ENCODE peak calls at places on chromosomes 6 and 20, in four cellular contexts. V is CD8-positive, alpha-beta T cell; K is kidney; Y is PC-3. P is an unnamed sample.

GRCh38 chr6:14720411-14721102 is 525.3 kb upstream of the JARID2 start:
- DNase-seq in Y (no peak), K (no peak), V (no peak), P (no peak)

GRCh38 chr6:159935633-159936032 is 33.2 kb upstream of the IGF2R start:
- DNase-seq in Y (peak), K (no peak), V (no peak), P (no peak)

GRCh38 chr20:9974324-9974723 is 60.5 kb upstream of the ANKEF1 start:
- DNase-seq in K (no peak), Y (peak), V (no peak), P (no peak)

GRCh38 chr6:112338310-112338709 is 8.8 kb upstream of the RFPL4B start:
- DNase-seq in K (no peak), V (no peak), Y (no peak), P (no peak)

GRCh38 chr6:92469429-92469828 is 949.9 kb downstream of the EPHA7 start:
- DNase-seq in Y (no peak), K (no peak), V (no peak), P (no peak)

GRCh38 chr6:78829407-78829806 is 37.9 kb upstream of the IRAK1BP1 start:
- DNase-seq in V (no peak), Y (no peak), K (no peak), P (no peak)

GRCh38 chr6:13485923-13486557 is 1.4 kb downstream of the GFOD1 start:
- DNase-seq in V (no peak), Y (peak), K (no peak), P (no peak)

GRCh38 chr6:160050022-160050421 is 71.6 kb upstream of the SLC22A1 start:
- DNase-seq in K (no peak), V (no peak), Y (no peak), P (no peak)

GRCh38 chr6:118892248-118893094 is 1.5 kb upstream of the ASF1A start:
- DNase-seq in K (no peak), Y (peak), V (no peak), P (no peak)

GRCh38 chr6:43432009-43432945 is 4.9 kb downstream of the ABCC10 start:
- DNase-seq in V (no peak), K (no peak), Y (no peak), P (no peak)

GRCh38 chr6:43181942-43182860 is at the start of gene CUL9:
- DNase-seq in Y (peak), V (peak), K (peak), P (no peak)

GRCh38 chr6:10481101-10481500 is 40.0 kb upstream of the GCNT2 start:
- DNase-seq in V (no peak), K (no peak), Y (peak), P (no peak)

GRCh38 chr6:92122746-92123145 is 1296.6 kb downstream of the EPHA7 start:
- DNase-seq in K (no peak), Y (peak), V (no peak), P (no peak)

GRCh38 chr6:154829970-154830369 is 96.8 kb downstream of the SCAF8 start:
- DNase-seq in V (no peak), K (no peak), Y (no peak), P (no peak)

GRCh38 chr20:51249215-51249614 is 226.3 kb upstream of the KCNG1 start:
- DNase-seq in K (no peak), Y (no peak), V (no peak), P (no peak)

GRCh38 chr6:154276810-154277577 is 79.6 kb downstream of the IPCEF1 start:
- DNase-seq in V (no peak), Y (peak), K (no peak), P (no peak)

GRCh38 chr6:44664716-44665115 is 277.2 kb downstream of the CDC5L start:
- DNase-seq in Y (no peak), V (no peak), K (no peak), P (no peak)

GRCh38 chr6:89895273-89895874 is 1.1 kb downstream of the GJA10 start:
- DNase-seq in Y (peak), V (no peak), K (no peak), P (peak)

GRCh38 chr6:44636576-44637248 is 249.2 kb downstream of the CDC5L start:
- DNase-seq in K (no peak), Y (no peak), V (no peak), P (no peak)

GRCh38 chr6:101150226-101150625 is 243.3 kb upstream of the GRIK2 start:
- DNase-seq in Y (no peak), V (no peak), K (no peak), P (no peak)

GRCh38 chr6:149852180-149852579 is 12.0 kb downstream of the LRP11 start:
- DNase-seq in K (no peak), V (no peak), Y (peak), P (no peak)

GRCh38 chr6:133341607-133342158 is 100.5 kb downstream of the EYA4 start:
- DNase-seq in Y (peak), K (no peak), V (no peak), P (no peak)

GRCh38 chr20:25574411-25574810 is 10.9 kb downstream of the NINL start:
- DNase-seq in Y (peak), K (no peak), V (no peak), P (no peak)

GRCh38 chr20:24823176-24823575 is 125.9 kb upstream of the CST7 start:
- DNase-seq in K (no peak), Y (no peak), V (no peak), P (no peak)

GRCh38 chr20:46699651-46700359 is 9.6 kb upstream of the SLC2A10 start:
- DNase-seq in K (no peak), Y (peak), V (no peak), P (no peak)

GRCh38 chr6:34170341-34170740 is 24.5 kb upstream of the GRM4 start:
- DNase-seq in K (peak), V (no peak), Y (no peak), P (no peak)

GRCh38 chr6:131348572-131348971 is 213.3 kb downstream of the AKAP7 start:
- DNase-seq in V (no peak), K (no peak), Y (no peak), P (peak)

GRCh38 chr6:90072961-90073464 is 178.7 kb downstream of the GJA10 start:
- DNase-seq in K (no peak), V (no peak), Y (no peak), P (no peak)

GRCh38 chr6:113364781-113365545 is 492.2 kb upstream of the MARCKS start:
- DNase-seq in K (no peak), Y (peak), V (no peak), P (no peak)

GRCh38 chr6:105320766-105321165 is 82.1 kb downstream of the PREP start:
- DNase-seq in V (no peak), Y (no peak), K (no peak), P (no peak)

GRCh38 chr20:50996901-50997830 is 25.7 kb downstream of the KCNG1 start:
- DNase-seq in V (no peak), K (no peak), Y (peak), P (no peak)

GRCh38 chr6:158290659-158291058 is 21.6 kb upstream of the TULP4 start:
- DNase-seq in Y (no peak), K (no peak), V (peak), P (no peak)

GRCh38 chr6:6434151-6434550 is 113.7 kb upstream of the F13A1 start:
- DNase-seq in Y (no peak), V (no peak), K (no peak), P (no peak)

GRCh38 chr6:111566222-111566717 is 39.4 kb downstream of the TRAF3IP2 start:
- DNase-seq in Y (no peak), K (no peak), V (no peak), P (no peak)

GRCh38 chr20:63682384-63683139 is 13.9 kb upstream of the TNFRSF6B start:
- DNase-seq in Y (peak), K (peak), V (no peak), P (no peak)

GRCh38 chr6:76861403-76861802 is 601.9 kb downstream of the HTR1B start:
- DNase-seq in Y (peak), V (no peak), K (no peak), P (no peak)

GRCh38 chr6:26552640-26553189 is 14.5 kb downstream of the HMGN4 start:
- DNase-seq in V (no peak), K (no peak), Y (peak), P (no peak)

GRCh38 chr6:28802417-28803336 is 121.1 kb downstream of the TRIM27 start:
- DNase-seq in K (no peak), V (no peak), Y (peak), P (no peak)

GRCh38 chr6:24918641-24919403 is 16.9 kb downstream of the RIPOR2 start:
- DNase-seq in K (no peak), Y (no peak), V (no peak), P (no peak)
- H3K4me3 ChIP-seq in K (no peak), Y (no peak), V (peak), P (no peak)

GRCh38 chr20:36604952-36605308 is 649 bp upstream of the RAB5IF start:
- DNase-seq in V (no peak), K (peak), Y (no peak), P (no peak)

GRCh38 chr20:36611625-36612024 is 6.0 kb downstream of the RAB5IF start:
- DNase-seq in K (no peak), Y (no peak), V (no peak), P (no peak)

GRCh38 chr20:36605309-36606170 is at the start of gene RAB5IF:
- DNase-seq in V (peak), Y (peak), K (peak), P (peak)

GRCh38 chr20:36606171-36607116 is 865 bp downstream of the RAB5IF start:
- DNase-seq in V (peak), K (no peak), Y (peak), P (no peak)

GRCh38 chr20:36607586-36608387 is 2.2 kb downstream of the RAB5IF start:
- DNase-seq in Y (peak), V (no peak), K (no peak), P (no peak)
- H3K4me3 ChIP-seq in Y (peak), V (no peak), K (no peak), P (peak)

DNA sequence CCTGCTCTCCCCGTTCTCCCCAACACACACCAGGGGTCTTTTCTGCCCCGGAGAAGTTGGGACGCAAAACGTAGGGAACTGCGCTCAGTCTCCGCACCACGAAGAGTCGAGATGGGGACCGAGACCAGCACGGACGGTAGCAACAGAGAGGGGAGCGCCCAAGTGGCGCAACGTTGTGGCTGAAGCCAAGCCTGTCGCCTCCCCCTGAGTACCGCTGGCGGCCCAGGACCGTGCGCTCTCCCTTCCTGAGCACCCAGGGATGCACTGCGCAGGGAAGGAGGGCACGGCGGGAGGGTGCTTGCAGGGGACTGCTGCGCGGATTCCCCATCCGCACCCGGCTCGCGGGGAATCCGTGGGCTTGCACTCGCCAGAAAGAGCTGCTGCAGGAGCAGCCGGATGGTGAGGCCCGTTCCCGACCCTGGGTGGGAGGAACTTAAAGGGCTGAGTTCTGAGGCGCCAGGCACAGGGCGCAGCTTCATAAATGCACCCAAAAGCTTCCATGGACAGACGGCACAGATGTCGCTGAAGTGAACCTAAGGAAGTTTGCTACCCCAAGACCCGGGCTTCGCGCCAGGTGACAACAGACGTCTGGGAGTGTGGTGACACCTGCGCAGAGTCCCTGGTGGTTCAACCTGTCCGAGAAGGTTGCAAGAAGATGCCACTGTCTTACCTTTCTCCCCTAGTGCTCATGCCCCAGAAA is 178.7 kb downstream of the TBXT start:
- DNase-seq in V (no peak), K (peak), Y (no peak), P (no peak)
- H3K4me3 ChIP-seq in V (no peak), K (no peak), Y (no peak), P (peak)

GRCh38 chr6:139290787-139291294 is 957 bp downstream of the TXLNB start:
- DNase-seq in K (no peak), Y (no peak), V (no peak), P (no peak)
- H3K4me3 ChIP-seq in K (no peak), Y (no peak), V (peak), P (peak)

GRCh38 chr6:69835414-69836179 is 30.8 kb upstream of the COL19A1 start:
- DNase-seq in V (no peak), Y (peak), K (no peak), P (no peak)
- H3K4me3 ChIP-seq in V (no peak), Y (no peak), K (peak), P (no peak)

GRCh38 chr20:20021835-20022234 is 4.7 kb downstream of the NAA20 start:
- DNase-seq in V (no peak), Y (no peak), K (no peak), P (no peak)

GRCh38 chr20:20017001-20017851 is at the start of gene NAA20:
- DNase-seq in K (peak), V (peak), Y (peak), P (peak)

GRCh38 chr20:20019123-20019522 is 2.0 kb downstream of the NAA20 start:
- DNase-seq in Y (peak), V (no peak), K (no peak), P (no peak)

GRCh38 chr20:20017852-20018245 is 687 bp downstream of the NAA20 start:
- DNase-seq in Y (peak), V (no peak), K (no peak), P (no peak)

DNA sequence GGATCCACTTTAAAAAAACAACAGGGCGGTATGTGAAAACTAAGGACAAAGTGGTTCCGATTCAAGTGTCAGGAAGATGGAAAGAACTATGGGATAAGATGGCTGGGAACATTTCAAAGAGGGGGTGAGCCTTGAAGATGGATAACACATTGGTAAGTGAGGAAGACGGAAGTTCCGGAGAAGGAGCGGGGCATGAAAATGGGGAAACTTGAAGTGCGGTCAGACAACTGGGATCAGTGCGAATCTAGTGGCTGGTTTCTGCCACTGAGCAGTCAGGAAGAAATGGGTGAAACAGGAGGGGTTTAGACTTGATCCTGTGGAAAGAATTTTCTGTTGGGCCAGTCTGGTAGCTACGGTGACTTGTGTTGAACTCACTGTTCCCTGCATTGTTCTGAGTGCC is 1.2 kb downstream of the NAA20 start:
- DNase-seq in V (no peak), Y (peak), K (no peak), P (no peak)
- H3K4me3 ChIP-seq in V (peak), Y (peak), K (peak), P (peak)

GRCh38 chr6:42177514-42178364 is 4.6 kb downstream of the GUCA1A start:
- DNase-seq in Y (no peak), K (no peak), V (no peak), P (no peak)
- H3K4me3 ChIP-seq in Y (no peak), K (no peak), V (no peak), P (no peak)